ENCODE peak calls at places on chromosomes 2 and 18, in four cellular contexts. H is fibroblast of pulmonary artery, P is cardiac septum, B is T1000. J is an unnamed sample.

GRCh38 chr2:71880846-71881610 is 266.6 kb downstream of the CYP26B1 start:
- DNase-seq in H (peak), P (peak), B (peak), J (no peak)

GRCh38 chr2:46852598-46852997 is 63.0 kb downstream of the MCFD2 start:
- DNase-seq in H (no peak), P (no peak), B (no peak), J (no peak)

GRCh38 chr2:170425291-170425751 is 247.4 kb downstream of the MYO3B start:
- DNase-seq in H (peak), P (no peak), B (no peak), J (no peak)

GRCh38 chr2:43110442-43110871 is 115.9 kb downstream of the ZFP36L2 start:
- DNase-seq in H (peak), P (no peak), B (no peak), J (no peak)

GRCh38 chr18:13409997-13410396 is 191.4 kb downstream of the LDLRAD4 start:
- DNase-seq in H (no peak), P (no peak), B (no peak), J (no peak)

GRCh38 chr2:100192825-100193224 is 50.4 kb upstream of the AFF3 start:
- DNase-seq in H (no peak), P (no peak), B (no peak), J (peak)

GRCh38 chr2:148524519-148524919 is 120.0 kb upstream of the EPC2 start:
- DNase-seq in H (no peak), P (no peak), B (no peak), J (no peak)

GRCh38 chr2:73911548-73912208 is 15.0 kb upstream of the DGUOK start:
- DNase-seq in H (no peak), P (no peak), B (no peak), J (no peak)

GRCh38 chr2:195820373-195820772 is 163.3 kb downstream of the SLC39A10 start:
- DNase-seq in H (peak), P (no peak), B (no peak), J (no peak)

GRCh38 chr2:70094978-70095832 is 7.9 kb downstream of the PCBP1 start:
- DNase-seq in H (peak), P (peak), B (no peak), J (peak)

GRCh38 chr2:66366619-66367018 is 68.3 kb upstream of the MEIS1 start:
- DNase-seq in H (no peak), P (no peak), B (no peak), J (no peak)

GRCh38 chr2:138787053-138787666 is 7.0 kb upstream of the NXPH2 start:
- DNase-seq in H (peak), P (no peak), B (no peak), J (no peak)

GRCh38 chr2:96103388-96103705 is 13.0 kb downstream of the ADRA2B start:
- DNase-seq in H (no peak), P (no peak), B (no peak), J (no peak)

GRCh38 chr18:59837586-59837985 is 62.2 kb upstream of the PMAIP1 start:
- DNase-seq in H (peak), P (no peak), B (no peak), J (no peak)

GRCh38 chr2:1606421-1607235 is 137.7 kb downstream of the PXDN start:
- DNase-seq in H (peak), P (peak), B (no peak), J (no peak)

GRCh38 chr2:46318579-46319460 is 21.6 kb downstream of the EPAS1 start:
- DNase-seq in H (no peak), P (no peak), B (no peak), J (no peak)

GRCh38 chr2:226915846-226916360 is 80.0 kb downstream of the RHBDD1 start:
- DNase-seq in H (peak), P (no peak), B (no peak), J (no peak)

GRCh38 chr2:42554392-42554791 is 14.0 kb upstream of the MTA3 start:
- DNase-seq in H (no peak), P (no peak), B (no peak), J (no peak)

GRCh38 chr2:55151721-55152433 is 80.2 kb downstream of the CLHC1 start:
- DNase-seq in H (no peak), P (no peak), B (no peak), J (no peak)

GRCh38 chr2:68591225-68591624 is 52.2 kb upstream of the PROKR1 start:
- DNase-seq in H (no peak), P (no peak), B (no peak), J (no peak)

GRCh38 chr2:237497009-237497819 is 10.2 kb downstream of the MLPH start:
- DNase-seq in H (no peak), P (peak), B (no peak), J (no peak)

GRCh38 chr2:216202602-216203250 is 93.6 kb downstream of the XRCC5 start:
- DNase-seq in H (no peak), P (no peak), B (no peak), J (no peak)

GRCh38 chr2:137211761-137212160 is 446.4 kb downstream of the THSD7B start:
- DNase-seq in H (no peak), P (no peak), B (no peak), J (no peak)

GRCh38 chr2:72010647-72011355 is 136.9 kb downstream of the CYP26B1 start:
- DNase-seq in H (no peak), P (no peak), B (no peak), J (no peak)

GRCh38 chr2:6824962-6825361 is 40.7 kb downstream of the CMPK2 start:
- DNase-seq in H (peak), P (no peak), B (peak), J (no peak)

GRCh38 chr2:174535757-174536703 is 49.2 kb upstream of the GPR155 start:
- DNase-seq in H (no peak), P (no peak), B (no peak), J (no peak)

GRCh38 chr2:26471278-26471677 is 6.6 kb downstream of the OTOF start:
- DNase-seq in H (no peak), P (no peak), B (no peak), J (no peak)

GRCh38 chr2:167136876-167137579 is 248.7 kb downstream of the XIRP2 start:
- DNase-seq in H (no peak), P (no peak), B (no peak), J (no peak)

GRCh38 chr2:44136186-44136585 is 32.5 kb upstream of the PPM1B start:
- DNase-seq in H (peak), P (no peak), B (peak), J (no peak)

GRCh38 chr2:204720874-204721273 is 175.6 kb downstream of the PARD3B start:
- DNase-seq in H (no peak), P (no peak), B (no peak), J (no peak)

GRCh38 chr18:23105030-23105429 is 30.3 kb upstream of the CABLES1 start:
- DNase-seq in H (no peak), P (no peak), B (no peak), J (no peak)

J was measured in dorsolateral prefrontal cortex.